ENCODE peak calls at places on chromosomes 12 and 14, in ten cellular contexts. G is H4; N is CMK; X is RWPE1; C is activated CD4-positive, alpha-beta T cell treated with anti-CD3 and anti-CD28 coated beads, Interleukin-2, amount 50 U/mL, for 1 hour; A is ACHN; M is A549; O is left colon; E is AG08395; D is upper lobe of right lung. W is an unnamed sample.

GRCh38 chr12:82688035-82688501 is 1.4 kb downstream of the TMTC2 start:
- DNase-seq in E (no peak), D (no peak), O (no peak), M (peak; percentile 14), N (no peak), A (peak; percentile 30), X (no peak), C (no peak), G (no peak), W (no peak)

GRCh38 chr14:73743431-73743931 is 29.3 kb upstream of the PNMA1 start:
- DNase-seq in N (peak; percentile 78), E (peak; percentile 61), M (no peak), X (no peak), C (peak; percentile 61), D (no peak), G (no peak), A (no peak), O (no peak), W (peak; percentile 35)

GRCh38 chr12:65868133-65868705 is 43.9 kb downstream of the HMGA2 start:
- DNase-seq in M (no peak), A (no peak), N (no peak), X (peak; percentile 57), C (no peak), E (no peak), G (no peak), D (no peak), O (no peak), W (no peak)

GRCh38 chr14:73752297-73752992 is 38.3 kb upstream of the PNMA1 start:
- DNase-seq in C (peak; percentile 56), G (peak; percentile 87), D (peak; percentile 72), A (no peak), X (no peak), O (peak; percentile 82), E (peak; percentile 86), N (no peak), M (no peak), W (peak; percentile 28)

GRCh38 chr14:82047777-82048470 is 514.3 kb upstream of the SEL1L start:
- DNase-seq in N (no peak), X (no peak), G (no peak), C (no peak), D (no peak), O (no peak), E (no peak), M (no peak), A (no peak), W (no peak)

GRCh38 chr12:2076196-2076570 is 23.4 kb downstream of the CACNA1C start:
- DNase-seq in C (no peak), N (no peak), X (no peak), M (no peak), O (no peak), E (peak; percentile 27), D (no peak), G (no peak), A (no peak), W (no peak)

GRCh38 chr14:29216316-29216715 is 449.7 kb downstream of the FOXG1 start:
- DNase-seq in M (no peak), D (no peak), N (no peak), G (no peak), O (no peak), A (no peak), X (no peak), E (no peak), C (no peak), W (no peak)

GRCh38 chr12:30015661-30016060 is 231.9 kb upstream of the TMTC1 start:
- DNase-seq in N (no peak), M (no peak), E (no peak), O (no peak), A (no peak), C (no peak), X (no peak), D (no peak), G (no peak), W (no peak)

GRCh38 chr12:54526800-54527630 is 22.4 kb upstream of the PDE1B start:
- DNase-seq in D (no peak), C (peak; percentile 38), O (peak; percentile 12), N (peak; percentile 21), X (peak; percentile 24), A (peak; percentile 70), M (no peak), E (peak; percentile 25), G (peak; percentile 27), W (no peak)

GRCh38 chr14:54138354-54139038 is 181.9 kb upstream of the BMP4 start:
- DNase-seq in X (no peak), C (no peak), A (no peak), M (no peak), D (no peak), E (peak; percentile 10), G (no peak), N (no peak), O (no peak), W (no peak)